ENCODE peak calls at places on chromosomes 6 and 20, in six cellular contexts. M, J, H, W, X and P are unnamed samples. For H3K4me1, the result is how much of the 10 kb centered on the place peaks cover.

GRCh38 chr6:151155095-151155494 is 84.7 kb upstream of the AKAP12 start:
- DNase-seq in W (no peak), J (no peak), M (no peak), H (no peak), X (no peak), P (no peak)

GRCh38 chr6:170099387-170099786 is 191.5 kb downstream of the DLL1 start:
- DNase-seq in W (peak), X (no peak), M (no peak), H (peak), J (no peak), P (peak)

GRCh38 chr20:542777-543368 is 717 bp downstream of the CSNK2A1 start:
- DNase-seq in J (no peak), M (peak), X (peak), H (peak), W (no peak), P (peak)

GRCh38 chr20:49567421-49568256 is at the start of gene PTGIS:
- DNase-seq in J (peak), X (peak), M (peak), H (no peak), W (peak), P (peak)

GRCh38 chr6:118581489-118581959 is 33.4 kb downstream of the PLN start:
- DNase-seq in W (no peak), M (no peak), H (peak), X (no peak), J (no peak), P (peak)

GRCh38 chr6:119497988-119498727 is 148.6 kb upstream of the MAN1A1 start:
- DNase-seq in M (no peak), W (no peak), J (no peak), X (no peak), H (no peak), P (no peak)

GRCh38 chr6:39169448-39170344 is 54.7 kb upstream of the SAYSD1 start:
- DNase-seq in X (no peak), W (no peak), J (no peak), H (peak), M (no peak), P (no peak)

GRCh38 chr6:76790881-76791280 is 672.4 kb downstream of the HTR1B start:
- DNase-seq in H (no peak), M (no peak), W (no peak), J (no peak), X (no peak), P (no peak)

GRCh38 chr6:35470663-35471120 is 2.5 kb downstream of the RPL10A start:
- DNase-seq in X (no peak), W (no peak), J (no peak), M (no peak), H (no peak), P (no peak)

GRCh38 chr20:12086359-12086758 is 168.7 kb downstream of the BTBD3 start:
- DNase-seq in X (peak), M (no peak), H (no peak), J (no peak), W (no peak), P (no peak)

GRCh38 chr6:491233-491632 is 99.7 kb downstream of the IRF4 start:
- DNase-seq in W (no peak), J (no peak), M (no peak), X (no peak), H (no peak), P (no peak)

GRCh38 chr6:10404799-10405524 is 9.9 kb downstream of the TFAP2A start:
- DNase-seq in X (no peak), J (no peak), M (no peak), H (no peak), W (no peak), P (no peak)

GRCh38 chr20:13340088-13340487 is 119.0 kb downstream of the ISM1 start:
- DNase-seq in J (no peak), H (no peak), X (no peak), M (no peak), W (no peak), P (no peak)

GRCh38 chr6:4610256-4610655 is 165.9 kb upstream of the CDYL start:
- DNase-seq in W (peak), J (peak), M (no peak), H (no peak), X (no peak), P (peak)

GRCh38 chr6:30647802-30648460 is 998 bp downstream of the C6orf136 start:
- DNase-seq in H (no peak), W (no peak), X (no peak), M (no peak), J (no peak), P (no peak)

GRCh38 chr6:53107091-53107490 is 41.5 kb downstream of the GCM1 start:
- DNase-seq in J (no peak), H (no peak), W (no peak), M (no peak), X (no peak), P (no peak)

GRCh38 chr6:109118337-109118736 is 23.0 kb downstream of the CEP57L1 start:
- DNase-seq in J (no peak), M (no peak), W (no peak), H (no peak), X (no peak), P (no peak)

GRCh38 chr20:24149175-24149574 is 160.6 kb upstream of the GGTLC1 start:
- DNase-seq in X (no peak), J (no peak), H (no peak), M (no peak), W (no peak), P (no peak)

GRCh38 chr6:113489946-113490345 is 367.2 kb upstream of the MARCKS start:
- DNase-seq in X (no peak), H (no peak), J (no peak), M (no peak), W (no peak), P (no peak)

GRCh38 chr6:168906251-168906845 is 347.3 kb downstream of the THBS2 start:
- DNase-seq in X (no peak), J (no peak), H (no peak), W (peak), M (no peak), P (no peak)

GRCh38 chr20:44736170-44737021 is 9.3 kb upstream of the KCNK15 start:
- DNase-seq in H (peak), M (peak), X (peak), W (peak), J (peak), P (peak)

GRCh38 chr20:48630342-48631075 is 197.3 kb downstream of the PREX1 start:
- DNase-seq in H (no peak), M (no peak), W (no peak), J (no peak), X (peak), P (no peak)

GRCh38 chr20:32839227-32839981 is 19.3 kb upstream of the EFCAB8 start:
- DNase-seq in J (no peak), W (no peak), M (no peak), X (no peak), H (no peak), P (no peak)

GRCh38 chr6:78243519-78243918 is 590.7 kb downstream of the MEI4 start:
- DNase-seq in W (no peak), M (no peak), H (no peak), J (no peak), X (no peak), P (no peak)

GRCh38 chr6:35202066-35202546 is 11.7 kb upstream of the SCUBE3 start:
- DNase-seq in M (no peak), W (no peak), X (no peak), J (peak), H (no peak), P (no peak)

GRCh38 chr6:106574729-106575458 is 54.4 kb downstream of the RTN4IP1 start:
- DNase-seq in J (no peak), H (no peak), W (no peak), M (no peak), X (peak), P (no peak)

GRCh38 chr6:16276991-16277981 is 38.9 kb downstream of the GMPR start:
- DNase-seq in W (peak), X (peak), J (peak), M (peak), H (no peak), P (peak)

GRCh38 chr20:825710-826421 is 7.6 kb upstream of the FAM110A start:
- DNase-seq in W (peak), J (no peak), X (no peak), H (no peak), M (no peak), P (no peak)

GRCh38 chr6:135331002-135331401 is 149.9 kb downstream of the MYB start:
- DNase-seq in J (no peak), W (no peak), X (no peak), H (no peak), M (no peak), P (no peak)

GRCh38 chr6:131858765-131859490 is 51.1 kb downstream of the ENPP1 start:
- DNase-seq in J (no peak), M (no peak), H (no peak), W (no peak), X (no peak), P (no peak)

GRCh38 chr20:10447028-10447427 is 11.9 kb downstream of the SLX4IP start:
- DNase-seq in X (no peak), J (no peak), M (no peak), W (no peak), H (no peak), P (no peak)

GRCh38 chr6:42405025-42405424 is 46.7 kb downstream of the TRERF1 start:
- DNase-seq in J (peak), H (no peak), X (no peak), M (no peak), W (no peak), P (no peak)
- H3K4me1 ChIP-seq in J (under half), H (under half), X (under half), M (under half), W (under half), P (under half)

DNA sequence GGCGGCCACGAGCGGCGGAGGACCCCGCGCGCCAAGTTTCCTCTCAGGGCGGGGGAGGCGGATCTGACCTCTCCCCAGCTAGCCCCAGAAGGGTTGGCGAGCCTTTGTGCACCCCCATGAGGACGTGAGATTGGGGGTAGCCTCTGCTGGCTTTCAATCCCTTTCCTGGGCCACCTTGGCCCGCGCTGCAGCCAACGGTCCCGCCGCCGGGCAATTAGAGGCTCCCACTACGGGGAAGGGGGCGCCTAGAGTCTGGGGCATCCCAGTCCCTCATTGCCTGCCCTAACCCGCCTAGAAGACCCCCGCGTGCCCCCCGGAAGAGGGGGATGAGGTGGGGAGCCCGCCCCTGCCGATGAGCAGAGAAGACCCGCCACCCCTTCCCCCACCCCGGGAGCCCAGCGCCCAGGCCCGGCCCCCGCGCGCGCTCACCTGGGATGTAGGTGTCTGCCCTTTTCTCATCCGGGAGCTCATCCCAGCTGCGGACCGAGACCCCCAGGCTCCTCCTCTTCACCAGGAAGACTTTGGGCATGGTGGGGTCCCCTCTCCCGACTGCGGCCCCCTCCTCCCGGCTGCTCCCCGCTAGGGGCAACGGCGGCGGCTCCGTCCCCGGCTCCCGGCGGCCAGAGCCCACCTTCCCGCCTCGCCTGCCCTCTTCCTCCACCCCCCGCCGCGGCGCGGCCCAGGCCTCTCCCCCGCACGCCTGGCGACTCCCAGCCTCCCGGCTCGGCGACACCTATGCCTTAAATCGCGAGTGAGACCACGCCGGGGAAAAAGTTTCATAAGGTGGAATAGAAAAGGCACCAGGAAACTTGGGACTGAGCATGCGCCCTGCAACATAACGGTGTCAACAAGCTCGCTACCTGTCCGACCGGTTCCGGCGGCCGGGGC is at the start of gene OVOL2:
- DNase-seq in W (peak), H (peak), X (peak), M (peak), J (no peak), P (no peak)
- H3K27ac ChIP-seq in W (no peak), H (peak), X (no peak), M (no peak), J (no peak), P (no peak)

DNA sequence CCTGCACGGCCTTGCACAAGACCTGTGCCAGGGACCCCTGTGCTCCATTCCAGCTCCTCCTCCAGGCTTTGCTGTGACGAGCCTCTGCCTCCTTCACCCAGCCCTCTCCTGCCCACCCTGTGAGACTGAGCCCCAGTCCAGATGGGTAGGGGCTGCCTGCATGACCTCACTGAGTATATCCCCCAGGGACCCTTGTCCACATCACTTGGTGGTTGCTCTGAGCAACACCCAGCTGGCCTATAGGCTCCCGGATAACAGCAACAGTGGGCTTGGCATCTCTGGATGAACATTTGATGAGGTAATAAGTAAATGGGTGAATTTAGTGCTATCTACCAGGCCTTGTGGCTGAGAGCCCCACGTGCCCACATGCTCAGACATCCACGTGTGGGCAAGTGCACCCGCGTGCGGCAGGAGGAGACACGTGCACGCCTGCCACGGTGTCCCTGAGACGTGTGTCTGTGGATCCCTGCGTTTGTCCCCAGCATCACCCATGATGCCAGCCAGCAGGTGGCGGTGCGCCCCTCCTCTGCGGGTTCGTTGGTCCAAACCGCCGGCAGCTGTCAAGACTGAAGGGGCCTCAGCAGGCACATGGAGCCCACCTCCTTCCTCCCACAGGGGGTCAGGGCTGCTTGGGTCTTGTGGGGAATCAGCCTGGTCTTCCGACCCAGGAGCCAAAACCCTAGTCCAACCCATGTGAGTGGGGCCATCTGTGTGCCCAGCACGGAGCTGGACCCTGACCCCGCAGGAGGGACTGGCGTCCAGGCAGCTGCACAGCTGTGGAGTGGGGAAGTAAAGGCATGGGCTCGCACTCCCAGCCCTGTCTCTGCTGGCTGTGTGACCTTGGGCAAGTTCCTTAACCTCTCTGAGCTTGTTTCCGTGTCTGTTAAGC is 45.9 kb downstream of the FGD2 start:
- DNase-seq in J (peak), M (peak), W (peak), H (peak), X (peak), P (peak)
- H3K4me1 ChIP-seq in J (under half), M (under half), W (under half), H (under half), X (under half), P (under half)

GRCh38 chr20:17968366-17969275 is at the start of the genes MGME1 and SNX5:
- DNase-seq in W (peak), J (peak), X (peak), H (peak), M (peak), P (peak)

GRCh38 chr20:17969884-17970409 is 1.1 kb downstream of the MGME1 start:
- DNase-seq in W (peak), M (peak), J (no peak), H (no peak), X (peak), P (peak)

GRCh38 chr20:17972121-17972520 is 3.3 kb downstream of the MGME1 start:
- DNase-seq in W (no peak), J (no peak), M (no peak), H (no peak), X (no peak), P (no peak)

GRCh38 chr20:17969276-17969883 is 562 bp downstream of the MGME1 start:
- DNase-seq in W (no peak), X (peak), H (no peak), M (peak), J (peak), P (no peak)

GRCh38 chr20:17971571-17972013 is 2.8 kb downstream of the MGME1 start:
- DNase-seq in M (peak), J (no peak), H (no peak), W (no peak), X (peak), P (no peak)
- H3K27ac ChIP-seq in M (peak), J (peak), H (no peak), W (peak), X (no peak), P (peak)

GRCh38 chr20:15245896-15246295 is 908.5 kb upstream of the FLRT3 start:
- DNase-seq in H (no peak), X (no peak), M (no peak), J (no peak), W (no peak), P (no peak)
- H3K4me1 ChIP-seq in H (under half), X (under half), M (under half), J (under half), W (under half), P (under half)